ENCODE peak calls at places on chromosomes 12 and 14, in four cellular contexts. E is body of pancreas, F is A549, X is tibial artery. N is an unnamed sample.

GRCh38 chr14:91877376-91877775 is 10.0 kb upstream of the TC2N start:
- DNase-seq in X (no peak), F (no peak), E (no peak), N (no peak)

GRCh38 chr12:65121956-65122469 is 908 bp upstream of the WIF1 start:
- DNase-seq in X (no peak), F (no peak), E (no peak), N (no peak)

GRCh38 chr14:72808564-72808963 is 85.3 kb downstream of the DPF3 start:
- DNase-seq in X (no peak), F (no peak), E (no peak), N (no peak)

GRCh38 chr12:63151061-63151897 is at the start of gene AVPR1A:
- DNase-seq in E (no peak), X (peak), F (peak), N (no peak)

GRCh38 chr12:114933428-114934160 is 249.6 kb upstream of the TBX3 start:
- DNase-seq in X (no peak), F (peak), E (no peak), N (no peak)

GRCh38 chr14:100468557-100468956 is 118.7 kb downstream of the BEGAIN start:
- DNase-seq in F (no peak), E (no peak), X (no peak), N (no peak)

GRCh38 chr14:90842726-90843125 is 26.5 kb upstream of the TTC7B start:
- DNase-seq in E (no peak), X (peak), F (no peak), N (no peak)

GRCh38 chr12:47114481-47114892 is 34.7 kb upstream of the AMIGO2 start:
- DNase-seq in F (no peak), E (no peak), X (no peak), N (no peak)

GRCh38 chr12:44225128-44225527 is 389.2 kb downstream of the TMEM117 start:
- DNase-seq in F (no peak), X (no peak), E (no peak), N (no peak)

GRCh38 chr14:44404021-44404420 is 103.1 kb downstream of the FSCB start:
- DNase-seq in F (no peak), E (no peak), X (no peak), N (no peak)

DNA sequence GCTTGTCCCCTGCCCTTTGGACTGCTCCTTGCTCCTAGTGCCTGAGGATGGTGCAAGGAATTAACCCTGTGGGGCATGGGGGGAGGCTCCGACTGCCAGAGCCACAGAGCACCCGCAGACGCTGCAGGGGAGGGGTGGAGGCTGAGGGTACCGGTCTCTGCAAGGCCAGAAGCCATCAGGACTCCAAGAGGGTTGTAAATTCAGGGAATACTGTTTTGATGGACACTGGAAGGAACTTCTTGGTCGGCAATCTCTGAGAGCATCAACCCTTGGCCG is 16.9 kb upstream of the FIGNL2 start:
- DNase-seq in X (no peak), E (no peak), F (no peak), N (no peak)
- H3K27ac ChIP-seq in X (no peak), E (no peak), F (no peak), N (no peak)

GRCh38 chr14:79090781-79091180 is 920.6 kb downstream of the NRXN3 start:
- DNase-seq in E (no peak), X (no peak), F (no peak), N (no peak)
- H3K27ac ChIP-seq in E (no peak), X (no peak), F (no peak), N (no peak)

GRCh38 chr14:101585211-101585610 is 23.9 kb downstream of the DIO3 start:
- DNase-seq in X (no peak), F (no peak), E (no peak), N (no peak)

GRCh38 chr14:101582294-101582693 is 21.0 kb downstream of the DIO3 start:
- DNase-seq in E (no peak), F (no peak), X (peak), N (no peak)

GRCh38 chr14:101583006-101583708 is 21.9 kb downstream of the DIO3 start:
- DNase-seq in F (no peak), E (no peak), X (peak), N (no peak)

GRCh38 chr14:101584049-101584859 is 23.0 kb downstream of the DIO3 start:
- DNase-seq in F (no peak), E (no peak), X (peak), N (no peak)

DNA sequence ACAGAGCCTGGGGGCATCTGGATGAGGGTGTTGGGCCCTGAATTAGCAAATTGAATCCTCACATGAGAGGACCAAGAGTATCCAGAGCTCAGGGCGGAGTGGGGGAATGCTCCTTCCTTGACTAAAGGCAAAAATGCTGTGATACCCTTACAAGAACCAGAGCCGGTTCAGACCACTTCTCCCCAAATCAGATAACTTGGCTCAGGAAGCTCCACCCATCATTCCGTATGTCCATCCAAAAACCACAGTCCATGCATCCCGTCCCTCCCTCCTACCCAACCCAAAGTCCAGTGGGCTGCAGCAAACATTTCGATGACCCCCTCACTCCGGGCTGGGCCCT is 22.4 kb downstream of the DIO3 start:
- DNase-seq in F (no peak), X (no peak), E (no peak), N (no peak)
- H3K27ac ChIP-seq in F (no peak), X (no peak), E (no peak), N (no peak)

GRCh38 chr14:21505009-21505553 is 6.1 kb downstream of the METTL3 start:
- DNase-seq in F (no peak), X (no peak), E (no peak), N (no peak)

GRCh38 chr14:21506557-21506956 is 4.6 kb downstream of the METTL3 start:
- DNase-seq in X (no peak), E (no peak), F (no peak), N (no peak)

GRCh38 chr14:21510735-21511657 is at the start of gene METTL3:
- DNase-seq in F (peak), X (peak), E (peak), N (peak)

GRCh38 chr14:21514341-21514740 is 3.2 kb upstream of the METTL3 start:
- DNase-seq in F (no peak), E (no peak), X (no peak), N (no peak)

DNA sequence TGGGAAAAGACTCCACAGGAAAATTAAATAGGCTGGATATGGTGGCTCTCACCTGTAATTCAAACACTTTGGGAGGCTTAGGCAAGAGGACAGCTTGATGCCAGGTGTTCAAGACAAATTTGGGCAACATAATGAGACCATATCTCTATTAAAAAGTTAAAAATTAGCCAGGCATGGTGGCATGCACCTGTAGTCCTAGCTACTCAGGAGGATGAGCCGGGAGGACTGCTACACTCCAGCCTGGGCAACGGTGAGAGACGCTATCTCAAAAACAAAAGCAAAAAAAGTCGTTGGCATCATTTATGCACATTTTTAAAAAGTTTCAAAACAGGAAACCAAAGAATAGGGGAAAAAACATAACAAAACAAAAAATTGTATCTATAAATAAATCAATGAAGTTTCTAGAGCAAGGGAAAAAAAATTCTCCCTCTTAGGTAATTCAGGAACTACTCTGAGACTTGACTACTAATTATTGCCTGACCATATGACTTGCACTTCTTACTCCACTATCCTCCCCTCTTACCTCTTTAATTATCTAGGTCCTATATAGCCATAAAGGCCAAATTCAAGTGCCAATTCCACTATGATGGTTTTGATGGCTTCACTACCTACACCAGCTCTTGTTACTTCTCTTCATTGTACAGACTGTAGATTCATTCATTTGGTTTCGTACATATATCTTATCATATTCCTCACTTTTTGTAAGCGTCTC is 1.6 kb downstream of the METTL3 start:
- DNase-seq in E (no peak), X (no peak), F (no peak), N (no peak)
- H3K27ac ChIP-seq in E (no peak), X (no peak), F (peak), N (no peak)